ENCODE peak calls at places on chromosomes 5 and 9, in five cellular contexts. One of them, this sample, is unnamed.

GRCh38 chr9:79764377-79764776 is 192.6 kb downstream of the TLE4 start:
- DNase-seq in HepG2: no peak
- DNase-seq in Calu3: no peak
- DNase-seq in PC-3: peak
- DNase-seq in AG04450: peak
- DNase-seq in this sample: peak

GRCh38 chr5:135139397-135140134 is 105.5 kb upstream of the PITX1 start:
- DNase-seq in HepG2: peak
- DNase-seq in Calu3: peak
- DNase-seq in PC-3: peak
- DNase-seq in AG04450: peak
- DNase-seq in this sample: peak

GRCh38 chr9:84917366-84918063 is 248.0 kb downstream of the NTRK2 start:
- DNase-seq in HepG2: no peak
- DNase-seq in Calu3: no peak
- DNase-seq in PC-3: no peak
- DNase-seq in AG04450: no peak
- DNase-seq in this sample: no peak

GRCh38 chr9:15149450-15149849 is 157.6 kb downstream of the TTC39B start:
- DNase-seq in HepG2: no peak
- DNase-seq in Calu3: no peak
- DNase-seq in PC-3: no peak
- DNase-seq in AG04450: no peak
- DNase-seq in this sample: no peak

GRCh38 chr5:151075698-151076331 is 5.0 kb downstream of the TNIP1 start:
- DNase-seq in HepG2: no peak
- DNase-seq in Calu3: peak
- DNase-seq in PC-3: peak
- DNase-seq in AG04450: no peak
- DNase-seq in this sample: peak

GRCh38 chr5:116573279-116573616 is 1.4 kb downstream of the SEMA6A start:
- DNase-seq in HepG2: no peak
- DNase-seq in Calu3: peak
- DNase-seq in PC-3: no peak
- DNase-seq in AG04450: no peak
- DNase-seq in this sample: no peak

GRCh38 chr9:121737481-121737931 is 86.1 kb downstream of the DAB2IP start:
- DNase-seq in HepG2: no peak
- DNase-seq in Calu3: no peak
- DNase-seq in PC-3: no peak
- DNase-seq in AG04450: no peak
- DNase-seq in this sample: no peak

GRCh38 chr9:130939405-130939941 is 426 bp upstream of the FIBCD1 start:
- DNase-seq in HepG2: no peak
- DNase-seq in Calu3: no peak
- DNase-seq in PC-3: peak
- DNase-seq in AG04450: no peak
- DNase-seq in this sample: no peak

GRCh38 chr9:105693435-105694275 is 686 bp upstream of the TMEM38B start:
- DNase-seq in HepG2: no peak
- DNase-seq in Calu3: no peak
- DNase-seq in PC-3: peak
- DNase-seq in AG04450: no peak
- DNase-seq in this sample: peak

GRCh38 chr5:173640166-173640804 is 23.8 kb upstream of the BOD1 start:
- DNase-seq in HepG2: no peak
- DNase-seq in Calu3: no peak
- DNase-seq in PC-3: no peak
- DNase-seq in AG04450: no peak
- DNase-seq in this sample: no peak

GRCh38 chr9:19998823-19999455 is 210.1 kb upstream of the SLC24A2 start:
- DNase-seq in HepG2: no peak
- DNase-seq in Calu3: no peak
- DNase-seq in PC-3: peak
- DNase-seq in AG04450: no peak
- DNase-seq in this sample: no peak

GRCh38 chr5:41264019-41264418 is 50.7 kb upstream of the C6 start:
- DNase-seq in HepG2: no peak
- DNase-seq in Calu3: no peak
- DNase-seq in PC-3: no peak
- DNase-seq in AG04450: no peak
- DNase-seq in this sample: no peak

GRCh38 chr9:93119953-93120845 is 13.9 kb downstream of the NINJ1 start:
- DNase-seq in HepG2: peak
- DNase-seq in Calu3: peak
- DNase-seq in PC-3: peak
- DNase-seq in AG04450: peak
- DNase-seq in this sample: peak

GRCh38 chr9:7578951-7579743 is 220.4 kb downstream of the DMAC1 start:
- DNase-seq in HepG2: no peak
- DNase-seq in Calu3: no peak
- DNase-seq in PC-3: no peak
- DNase-seq in AG04450: no peak
- DNase-seq in this sample: no peak

GRCh38 chr5:110658006-110658405 is 68.5 kb downstream of the TMEM232 start:
- DNase-seq in HepG2: no peak
- DNase-seq in Calu3: no peak
- DNase-seq in PC-3: no peak
- DNase-seq in AG04450: no peak
- DNase-seq in this sample: no peak

GRCh38 chr5:74404574-74405310 is 235.8 kb downstream of the ENC1 start:
- DNase-seq in HepG2: no peak
- DNase-seq in Calu3: no peak
- DNase-seq in PC-3: no peak
- DNase-seq in AG04450: no peak
- DNase-seq in this sample: no peak

GRCh38 chr5:751496-751895 is 33.0 kb downstream of the ZDHHC11B start:
- DNase-seq in HepG2: no peak
- DNase-seq in Calu3: no peak
- DNase-seq in PC-3: no peak
- DNase-seq in AG04450: no peak
- DNase-seq in this sample: no peak

GRCh38 chr5:171673840-171674239 is 111.8 kb upstream of the SMIM23 start:
- DNase-seq in HepG2: no peak
- DNase-seq in Calu3: no peak
- DNase-seq in PC-3: no peak
- DNase-seq in AG04450: no peak
- DNase-seq in this sample: no peak

GRCh38 chr9:2502210-2502609 is 119.4 kb upstream of the VLDLR start:
- DNase-seq in HepG2: no peak
- DNase-seq in Calu3: no peak
- DNase-seq in PC-3: no peak
- DNase-seq in AG04450: no peak
- DNase-seq in this sample: no peak

GRCh38 chr5:10493884-10494283 is 52.2 kb downstream of the ROPN1L start:
- DNase-seq in HepG2: no peak
- DNase-seq in Calu3: no peak
- DNase-seq in PC-3: no peak
- DNase-seq in AG04450: no peak
- DNase-seq in this sample: no peak

GRCh38 chr5:33299621-33300208 is 141.1 kb upstream of the TARS1 start:
- DNase-seq in HepG2: no peak
- DNase-seq in Calu3: peak
- DNase-seq in PC-3: peak
- DNase-seq in AG04450: peak
- DNase-seq in this sample: peak

GRCh38 chr9:109956811-109957440 is 176.9 kb downstream of the PALM2AKAP2 start:
- DNase-seq in HepG2: no peak
- DNase-seq in Calu3: no peak
- DNase-seq in PC-3: no peak
- DNase-seq in AG04450: peak
- DNase-seq in this sample: no peak

GRCh38 chr9:33473216-33473615 is 508 bp downstream of the NOL6 start:
- DNase-seq in HepG2: no peak
- DNase-seq in Calu3: no peak
- DNase-seq in PC-3: no peak
- DNase-seq in AG04450: no peak
- DNase-seq in this sample: no peak

GRCh38 chr5:23840083-23840482 is 332.7 kb downstream of the PRDM9 start:
- DNase-seq in HepG2: no peak
- DNase-seq in Calu3: no peak
- DNase-seq in PC-3: peak
- DNase-seq in AG04450: no peak
- DNase-seq in this sample: peak

GRCh38 chr5:123452401-123452800 is 29.2 kb upstream of the CEP120 start:
- DNase-seq in HepG2: no peak
- DNase-seq in Calu3: no peak
- DNase-seq in PC-3: no peak
- DNase-seq in AG04450: no peak
- DNase-seq in this sample: no peak

GRCh38 chr9:87812375-87813118 is 70.1 kb upstream of the SPATA31E1 start:
- DNase-seq in HepG2: peak
- DNase-seq in Calu3: peak
- DNase-seq in PC-3: peak
- DNase-seq in AG04450: peak
- DNase-seq in this sample: peak

GRCh38 chr9:132039284-132039683 is 40.4 kb downstream of the MED27 start:
- DNase-seq in HepG2: no peak
- DNase-seq in Calu3: no peak
- DNase-seq in PC-3: no peak
- DNase-seq in AG04450: no peak
- DNase-seq in this sample: no peak

GRCh38 chr5:133936611-133937015 is 31.8 kb downstream of the C5orf15 start:
- DNase-seq in HepG2: no peak
- DNase-seq in Calu3: no peak
- DNase-seq in PC-3: no peak
- DNase-seq in AG04450: no peak
- DNase-seq in this sample: no peak

DNA sequence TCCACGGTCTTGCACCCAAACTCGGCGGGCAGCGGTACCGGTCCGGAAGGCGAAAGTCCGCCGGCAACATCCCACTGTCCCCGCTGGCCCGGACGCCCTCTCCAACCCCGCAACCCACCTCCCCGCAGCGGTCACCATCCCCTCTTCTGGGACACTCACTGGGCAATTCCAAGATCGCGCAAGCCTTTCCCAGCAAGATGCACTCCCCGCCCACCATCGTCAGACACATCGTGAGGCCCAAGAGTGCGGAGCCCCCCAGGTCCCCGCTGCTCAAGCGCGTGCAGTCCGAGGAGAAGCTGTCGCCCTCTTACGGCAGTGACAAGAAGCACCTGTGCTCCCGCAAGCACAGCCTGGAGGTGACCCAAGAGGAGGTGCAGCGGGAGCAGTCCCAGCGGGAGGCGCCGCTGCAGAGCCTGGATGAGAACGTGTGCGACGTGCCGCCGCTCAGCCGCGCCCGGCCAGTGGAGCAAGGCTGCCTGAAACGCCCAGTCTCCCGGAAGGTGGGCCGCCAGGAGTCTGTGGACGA is 33.3 kb downstream of the CD180 start:
- DNase-seq in HepG2: no peak
- DNase-seq in Calu3: no peak
- DNase-seq in PC-3: no peak
- DNase-seq in AG04450: no peak
- DNase-seq in this sample: no peak
- TF ChIP-seq CTCF in HepG2: no peak
- TF ChIP-seq CTCF in Calu3: no peak
- TF ChIP-seq CTCF in PC-3: no peak
- TF ChIP-seq CTCF in AG04450: no peak
- TF ChIP-seq CTCF in this sample: no peak

DNA sequence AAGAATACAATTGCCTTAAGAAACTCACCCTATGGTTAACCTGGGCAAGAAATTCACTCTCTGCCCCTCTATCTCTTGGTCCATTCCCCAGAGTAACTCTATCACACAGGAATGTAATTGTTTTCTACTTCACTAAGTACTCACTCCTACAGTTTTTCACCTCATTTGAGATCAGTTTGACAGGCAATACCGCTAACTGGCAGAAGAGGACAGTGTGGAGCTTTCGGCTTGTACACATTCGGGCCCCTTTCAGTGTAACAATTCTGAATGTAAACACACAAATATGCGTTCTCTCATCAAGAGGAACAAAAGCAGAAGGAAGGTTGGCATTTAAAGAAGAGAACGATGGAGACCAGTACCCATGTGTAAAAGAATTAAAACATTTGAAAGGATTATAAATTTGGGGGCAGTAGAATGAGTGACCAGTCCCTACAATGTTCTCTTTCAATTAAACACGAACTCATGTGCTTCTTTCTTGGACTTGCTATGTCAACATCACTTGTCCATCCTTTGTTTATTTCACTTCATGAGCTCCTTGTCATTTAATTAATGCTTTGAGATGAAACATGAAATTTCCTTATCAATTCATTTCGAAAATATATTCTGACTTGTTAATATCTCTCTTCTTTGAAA is 188.5 kb upstream of the GRAMD2B start:
- DNase-seq in HepG2: peak
- DNase-seq in Calu3: peak
- DNase-seq in PC-3: peak
- DNase-seq in AG04450: no peak
- DNase-seq in this sample: peak
- TF ChIP-seq CTCF in HepG2: peak
- TF ChIP-seq CTCF in Calu3: peak
- TF ChIP-seq CTCF in PC-3: peak
- TF ChIP-seq CTCF in AG04450: peak
- TF ChIP-seq CTCF in this sample: peak

GRCh38 chr9:133341369-133342082 is 5.5 kb upstream of the SURF6 start:
- DNase-seq in HepG2: no peak
- DNase-seq in Calu3: no peak
- DNase-seq in PC-3: no peak
- DNase-seq in AG04450: no peak
- DNase-seq in this sample: no peak

GRCh38 chr9:133340916-133341315 is 4.9 kb upstream of the SURF6 start:
- DNase-seq in HepG2: no peak
- DNase-seq in Calu3: no peak
- DNase-seq in PC-3: no peak
- DNase-seq in AG04450: no peak
- DNase-seq in this sample: no peak

GRCh38 chr9:133344071-133344470 is 3.9 kb downstream of the MED22 start:
- DNase-seq in HepG2: no peak
- DNase-seq in Calu3: no peak
- DNase-seq in PC-3: no peak
- DNase-seq in AG04450: no peak
- DNase-seq in this sample: no peak

GRCh38 chr9:133342083-133342406 is 5.9 kb downstream of the MED22 start:
- DNase-seq in HepG2: no peak
- DNase-seq in Calu3: no peak
- DNase-seq in PC-3: no peak
- DNase-seq in AG04450: no peak
- DNase-seq in this sample: no peak

DNA sequence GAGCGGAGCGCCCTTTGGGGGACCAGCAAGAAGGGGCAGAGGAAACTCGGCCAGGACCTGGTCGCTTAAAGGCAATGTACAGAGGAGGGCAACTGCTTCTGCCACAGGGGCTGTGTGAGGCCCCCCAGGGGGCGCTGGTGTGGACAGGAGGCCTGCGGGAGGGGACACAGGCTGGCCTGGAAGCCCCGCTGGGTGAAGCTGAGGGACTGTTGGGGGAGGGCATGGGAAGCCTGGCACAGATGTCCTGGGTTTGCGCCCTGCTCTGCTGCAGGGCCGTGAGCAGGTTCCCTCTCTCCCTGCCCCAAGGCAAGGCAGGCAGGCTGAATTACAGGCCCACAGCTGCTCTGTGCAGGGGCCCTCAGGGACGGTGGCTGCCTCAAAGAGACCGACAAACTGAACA is 5.4 kb downstream of the MED22 start:
- DNase-seq in HepG2: no peak
- DNase-seq in Calu3: peak
- DNase-seq in PC-3: no peak
- DNase-seq in AG04450: no peak
- DNase-seq in this sample: no peak
- TF ChIP-seq CTCF in HepG2: peak
- TF ChIP-seq CTCF in Calu3: peak
- TF ChIP-seq CTCF in PC-3: peak
- TF ChIP-seq CTCF in AG04450: peak
- TF ChIP-seq CTCF in this sample: no peak

GRCh38 chr9:10274983-10275382 is 337.8 kb downstream of the PTPRD start:
- DNase-seq in HepG2: no peak
- DNase-seq in Calu3: no peak
- DNase-seq in PC-3: no peak
- DNase-seq in AG04450: no peak
- DNase-seq in this sample: no peak
- TF ChIP-seq CTCF in HepG2: no peak
- TF ChIP-seq CTCF in Calu3: no peak
- TF ChIP-seq CTCF in PC-3: peak
- TF ChIP-seq CTCF in AG04450: peak
- TF ChIP-seq CTCF in this sample: no peak